ENCODE peak calls at places on chromosome 3, in eight cellular contexts. Y is H4; O is COR-L47; P is naive thymus-derived CD4-positive, alpha-beta T cell; E is cardiac fibroblast; T is MM.1S; I is HTR-8/SVneo; Q is CD8-positive, alpha-beta memory T cell. X is an unnamed sample.

GRCh38 chr3:37902674-37903073 is 41.0 kb downstream of the CTDSPL start:
- DNase-seq in Q (no peak), E (no peak), T (no peak), Y (no peak), O (no peak), I (no peak), P (no peak), X (no peak)

GRCh38 chr3:125480656-125481374 is 39.2 kb downstream of the SNX4 start:
- DNase-seq in Y (no peak), E (peak), Q (no peak), I (peak), P (no peak), T (no peak), O (no peak), X (no peak)

GRCh38 chr3:115248274-115248673 is 101.2 kb upstream of the ZBTB20 start:
- DNase-seq in P (no peak), T (no peak), Q (no peak), I (no peak), O (no peak), E (peak), Y (no peak), X (no peak)

GRCh38 chr3:24365168-24365567 is 129.5 kb downstream of the THRB start:
- DNase-seq in Y (peak), I (peak), T (no peak), O (no peak), E (peak), Q (no peak), P (no peak), X (no peak)

GRCh38 chr3:133393204-133393603 is 6.7 kb upstream of the BFSP2 start:
- DNase-seq in I (no peak), T (no peak), P (no peak), Y (peak), E (no peak), Q (no peak), O (no peak), X (no peak)

GRCh38 chr3:114093596-114093995 is 37.1 kb downstream of the QTRT2 start:
- DNase-seq in O (no peak), P (no peak), I (peak), Y (peak), E (peak), Q (no peak), T (no peak), X (no peak)

GRCh38 chr3:128155614-128156360 is 2.5 kb downstream of the EEFSEC start:
- DNase-seq in Q (no peak), T (no peak), I (no peak), Y (no peak), P (no peak), O (no peak), E (no peak), X (no peak)

GRCh38 chr3:129195731-129196256 is 12.1 kb upstream of the CNBP start:
- DNase-seq in E (peak), O (no peak), I (peak), T (peak), P (no peak), Q (no peak), Y (peak), X (no peak)

GRCh38 chr3:189941679-189942078 is 179.0 kb downstream of the P3H2 start:
- DNase-seq in T (no peak), P (no peak), E (no peak), Y (no peak), O (peak), Q (no peak), I (no peak), X (peak)

GRCh38 chr3:159748408-159748807 is 240.2 kb upstream of the IL12A start:
- DNase-seq in T (no peak), Y (no peak), I (no peak), Q (no peak), P (no peak), O (no peak), E (no peak), X (no peak)

GRCh38 chr3:81910244-81910852 is 148.9 kb upstream of the GBE1 start:
- DNase-seq in O (no peak), T (peak), I (peak), Q (peak), E (peak), P (no peak), Y (peak), X (no peak)

GRCh38 chr3:35965908-35966307 is 326.6 kb downstream of the ARPP21 start:
- DNase-seq in T (peak), P (no peak), Y (peak), E (peak), O (peak), I (no peak), Q (no peak), X (no peak)

GRCh38 chr3:48186993-48187578 is 1.1 kb downstream of the CDC25A start:
- DNase-seq in Q (no peak), O (no peak), I (no peak), P (no peak), Y (no peak), E (peak), T (no peak), X (no peak)

GRCh38 chr3:14554715-14555114 is 14.6 kb upstream of the GRIP2 start:
- DNase-seq in T (no peak), P (no peak), I (no peak), Q (no peak), E (no peak), Y (no peak), O (no peak), X (no peak)

GRCh38 chr3:111730143-111730542 is 128.9 kb upstream of the PHLDB2 start:
- DNase-seq in Y (no peak), P (no peak), T (no peak), O (no peak), I (no peak), Q (no peak), E (no peak), X (no peak)

GRCh38 chr3:168604767-168605166 is 509.0 kb upstream of the GOLIM4 start:
- DNase-seq in T (no peak), O (no peak), E (no peak), I (no peak), P (no peak), Q (no peak), Y (no peak), X (peak)

GRCh38 chr3:13080591-13080990 is 7.4 kb upstream of the IQSEC1 start:
- DNase-seq in Y (no peak), Q (no peak), O (no peak), P (no peak), E (no peak), I (no peak), T (no peak), X (no peak)

GRCh38 chr3:150299221-150299620 is 108.9 kb upstream of the TSC22D2 start:
- DNase-seq in I (peak), T (no peak), O (no peak), Q (no peak), P (no peak), E (peak), Y (no peak), X (no peak)

GRCh38 chr3:62046326-62046725 is 327.0 kb downstream of the FEZF2 start:
- DNase-seq in I (no peak), Q (no peak), Y (no peak), T (no peak), P (no peak), E (peak), O (no peak), X (no peak)

GRCh38 chr3:81876826-81877225 is 115.4 kb upstream of the GBE1 start:
- DNase-seq in I (no peak), P (no peak), E (no peak), O (no peak), Q (no peak), Y (no peak), T (no peak), X (no peak)

GRCh38 chr3:46442591-46443530 is 21.8 kb downstream of the LTF start:
- DNase-seq in I (no peak), P (no peak), O (no peak), E (no peak), Q (no peak), Y (no peak), T (no peak), X (no peak)

GRCh38 chr3:50484681-50485263 is 18.7 kb downstream of the CACNA2D2 start:
- DNase-seq in T (no peak), O (no peak), I (no peak), Y (no peak), E (no peak), Q (no peak), P (no peak), X (no peak)

GRCh38 chr3:147838650-147839049 is 429.5 kb downstream of the ZIC1 start:
- DNase-seq in O (no peak), T (no peak), P (no peak), I (no peak), Y (peak), E (peak), Q (no peak), X (no peak)

GRCh38 chr3:9373443-9373842 is 10.6 kb downstream of the THUMPD3 start:
- DNase-seq in T (no peak), O (no peak), P (no peak), Y (no peak), Q (no peak), I (no peak), E (no peak), X (no peak)

X was measured in NCI-H146.